ENCODE peak calls at places on chromosome 10, in four cellular contexts. L, W, K and J are unnamed samples. For H3K4me1, the result is how much of the 10 kb centered on the place peaks cover.

GRCh38 chr10:77173615-77174461 is 463.8 kb downstream of the KCNMA1 start:
- DNase-seq in L (peak), W (peak), K (peak), J (peak)

GRCh38 chr10:103153302-103153759 is 39.7 kb downstream of the NT5C2 start:
- DNase-seq in L (no peak), W (no peak), K (no peak), J (no peak)

GRCh38 chr10:29736325-29737208 is 101.8 kb upstream of the SVIL start:
- DNase-seq in L (peak), W (peak), K (no peak), J (peak)

GRCh38 chr10:44369296-44369695 is 15.6 kb downstream of the CXCL12 start:
- DNase-seq in L (no peak), W (no peak), K (no peak), J (peak)

GRCh38 chr10:30092151-30092790 is 32.9 kb upstream of the JCAD start:
- DNase-seq in L (no peak), W (no peak), K (peak), J (no peak)

GRCh38 chr10:72242675-72243074 is 26.6 kb upstream of the ASCC1 start:
- DNase-seq in L (no peak), W (peak), K (no peak), J (peak)

GRCh38 chr10:132601567-132601966 is 64.0 kb downstream of the INPP5A start:
- DNase-seq in L (no peak), W (no peak), K (no peak), J (no peak)

GRCh38 chr10:126119591-126119990 is 223.2 kb downstream of the FANK1 start:
- DNase-seq in L (no peak), W (no peak), K (no peak), J (no peak)

GRCh38 chr10:48224979-48225560 is 49.4 kb downstream of the FRMPD2 start:
- DNase-seq in L (no peak), W (no peak), K (no peak), J (no peak)

GRCh38 chr10:121054876-121055275 is 203.7 kb downstream of the WDR11 start:
- DNase-seq in L (no peak), W (no peak), K (no peak), J (no peak)
- TF ChIP-seq POLR2AphosphoS5 in L (no peak), W (no peak), K (no peak), J (no peak)

GRCh38 chr10:60420991-60421894 is 31.6 kb upstream of the ANK3 start:
- DNase-seq in L (no peak), W (no peak), K (no peak), J (no peak)
- TF ChIP-seq POLR2A in L (no peak), W (no peak), K (no peak), J (no peak)

GRCh38 chr10:32982911-32983310 is 24.9 kb upstream of the ITGB1 start:
- DNase-seq in L (no peak), W (no peak), K (no peak), J (no peak)

GRCh38 chr10:32980558-32981468 is 22.8 kb upstream of the ITGB1 start:
- DNase-seq in L (peak), W (peak), K (peak), J (peak)

GRCh38 chr10:32983333-32983909 is 25.4 kb upstream of the ITGB1 start:
- DNase-seq in L (no peak), W (no peak), K (peak), J (no peak)

GRCh38 chr10:32981760-32982159 is 23.7 kb upstream of the ITGB1 start:
- DNase-seq in L (no peak), W (no peak), K (no peak), J (peak)

GRCh38 chr10:32982293-32982709 is 24.3 kb upstream of the ITGB1 start:
- DNase-seq in L (no peak), W (no peak), K (no peak), J (no peak)
- H3K4me1 ChIP-seq in L (under half), W (under half), K (half or more), J (half or more)

GRCh38 chr10:3745582-3745981 is 39.4 kb downstream of the KLF6 start:
- DNase-seq in L (no peak), W (no peak), K (no peak), J (no peak)
- TF ChIP-seq POLR2AphosphoS5 in L (no peak), W (no peak), K (no peak), J (no peak)

GRCh38 chr10:8054498-8055407 is at the start of gene GATA3:
- DNase-seq in L (peak), W (peak), K (no peak), J (peak)
- TF ChIP-seq POLR2A in L (peak), W (no peak), K (no peak), J (no peak)

GRCh38 chr10:69340695-69341094 is 62.4 kb downstream of the HK1 start:
- DNase-seq in L (no peak), W (peak), K (no peak), J (no peak)

GRCh38 chr10:69336952-69337311 is 58.6 kb downstream of the HK1 start:
- DNase-seq in L (no peak), W (no peak), K (no peak), J (no peak)

GRCh38 chr10:69338133-69338456 is 59.8 kb downstream of the HK1 start:
- DNase-seq in L (no peak), W (no peak), K (no peak), J (no peak)

GRCh38 chr10:69337312-69338132 is 59.2 kb downstream of the HK1 start:
- DNase-seq in L (no peak), W (peak), K (no peak), J (no peak)

DNA sequence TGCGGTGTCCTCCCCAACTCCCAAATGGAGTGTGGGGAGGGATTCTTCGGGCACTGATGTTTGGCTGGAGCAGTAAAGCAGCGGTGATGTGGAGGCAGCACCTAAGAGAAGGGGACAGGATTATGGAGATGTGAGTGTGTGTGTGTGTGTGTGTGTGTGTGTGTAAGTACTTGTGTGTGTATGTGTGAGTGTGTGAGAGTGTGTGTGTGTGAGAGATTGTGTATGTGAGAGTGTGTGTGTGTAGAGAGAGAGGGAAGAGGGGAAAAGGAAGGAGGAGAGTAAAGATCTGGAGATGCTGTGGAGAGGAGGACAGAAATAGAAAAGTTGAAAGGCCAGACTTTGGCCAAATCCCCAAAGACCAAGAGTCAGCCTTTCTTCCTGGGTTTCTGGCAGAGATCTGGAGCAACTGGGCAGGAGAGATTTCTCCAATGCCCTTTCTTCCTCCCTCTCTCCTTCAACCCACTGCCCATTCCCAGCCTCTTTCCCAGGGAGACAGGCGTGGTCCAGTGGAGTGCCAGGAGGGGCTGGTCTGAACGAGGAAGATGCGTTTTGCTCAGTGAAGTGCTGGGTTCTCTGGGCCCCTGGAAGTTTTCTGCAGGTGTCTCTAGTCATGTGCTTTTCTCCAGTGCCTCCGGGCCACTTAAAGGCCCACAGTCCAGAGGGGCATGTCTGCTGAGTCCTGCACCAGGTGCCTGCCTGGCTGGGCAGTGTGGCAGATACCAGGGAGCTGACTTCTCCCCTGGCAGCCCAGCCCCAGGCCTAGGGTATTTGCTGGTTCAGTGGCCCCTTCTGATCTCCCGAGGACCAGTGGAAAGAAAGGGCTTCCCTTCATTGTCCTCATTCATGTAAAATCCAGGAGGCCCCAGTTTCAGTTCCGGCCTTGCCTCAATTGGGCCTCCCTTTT is 60.5 kb downstream of the HK1 start:
- DNase-seq in L (no peak), W (peak), K (no peak), J (no peak)
- H3K4me1 ChIP-seq in L (under half), W (half or more), K (under half), J (under half)

GRCh38 chr10:94027197-94027596 is 33.5 kb downstream of the PLCE1 start:
- DNase-seq in L (no peak), W (no peak), K (no peak), J (no peak)
- TF ChIP-seq POLR2AphosphoS5 in L (no peak), W (no peak), K (no peak), J (no peak)

DNA sequence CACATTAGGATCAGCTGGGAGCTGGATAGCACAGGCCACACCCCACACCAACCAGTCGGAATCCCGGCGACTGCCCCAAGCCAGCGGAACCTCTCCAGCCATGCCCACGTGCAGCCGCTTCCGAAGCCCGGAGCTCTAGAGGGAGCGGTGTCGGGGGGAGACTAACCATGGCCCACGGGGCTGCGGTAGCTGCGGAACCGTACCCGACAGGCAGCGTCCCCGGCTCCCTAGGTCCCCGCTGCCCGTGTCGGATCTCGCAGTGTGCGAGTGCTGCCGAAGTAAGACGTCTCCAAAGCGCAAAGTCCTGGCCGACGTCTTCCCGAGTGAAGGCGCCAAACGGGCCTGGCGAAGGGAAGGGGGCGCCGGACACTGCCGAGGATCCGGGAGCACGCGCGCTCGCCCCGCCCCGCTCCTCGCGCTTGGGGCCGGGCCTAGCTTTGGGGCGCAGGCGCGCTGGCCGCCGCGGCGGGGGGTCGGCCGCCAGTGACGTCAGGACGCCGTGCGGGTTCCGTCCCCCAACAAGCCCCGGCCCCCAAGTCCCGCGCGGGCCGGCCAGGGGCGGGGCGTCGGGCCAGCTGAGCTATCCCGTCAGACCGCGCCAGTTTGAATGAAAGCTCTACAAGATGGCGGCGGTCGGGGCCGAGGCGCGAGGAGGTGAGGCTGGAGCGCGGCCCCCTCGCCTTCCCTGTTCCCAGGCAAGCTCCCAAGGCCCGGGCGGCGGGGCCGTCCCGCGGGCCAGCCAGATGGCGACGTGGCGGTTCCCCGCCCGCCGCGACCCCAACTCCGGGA is at the start of gene SUV39H2:
- DNase-seq in L (peak), W (peak), K (peak), J (peak)
- TF ChIP-seq POLR2A in L (no peak), W (peak), K (peak), J (peak)